ENCODE peak calls at places on chromosomes 5 and 9, in six cellular contexts. One of them, this sample, is unnamed.
A peak's percentile ranks its signal among the peaks of the same experiment; 100 is the strongest.

GRCh38 chr9:134833294-134833880 is 47.2 kb upstream of the FCN2 start:
- DNase-seq in A673: no peak
- DNase-seq in MM.1S: no peak
- DNase-seq in GM12878: no peak
- DNase-seq in astrocyte: no peak
- DNase-seq in PC-3: no peak
- DNase-seq in this sample: peak; percentile 52

GRCh38 chr5:7501066-7501465 is 105.1 kb downstream of the ADCY2 start:
- DNase-seq in A673: no peak
- DNase-seq in MM.1S: no peak
- DNase-seq in GM12878: no peak
- DNase-seq in astrocyte: no peak
- DNase-seq in PC-3: no peak
- DNase-seq in this sample: no peak

GRCh38 chr5:37668524-37669047 is 171.3 kb downstream of the GDNF start:
- DNase-seq in A673: peak; percentile 72
- DNase-seq in MM.1S: no peak
- DNase-seq in GM12878: no peak
- DNase-seq in astrocyte: peak; percentile 100
- DNase-seq in PC-3: peak; percentile 99
- DNase-seq in this sample: no peak

GRCh38 chr9:133396952-133397351 is 20.8 kb downstream of the STKLD1 start:
- DNase-seq in A673: no peak
- DNase-seq in MM.1S: no peak
- DNase-seq in GM12878: no peak
- DNase-seq in astrocyte: no peak
- DNase-seq in PC-3: peak; percentile 23
- DNase-seq in this sample: peak; percentile 72

GRCh38 chr5:71891856-71892255 is 172.8 kb downstream of the CARTPT start:
- DNase-seq in A673: no peak
- DNase-seq in MM.1S: no peak
- DNase-seq in GM12878: no peak
- DNase-seq in astrocyte: peak; percentile 35
- DNase-seq in PC-3: no peak
- DNase-seq in this sample: peak; percentile 20

GRCh38 chr9:28810375-28811075 is 1237.2 kb upstream of the C9orf72 start:
- DNase-seq in A673: peak; percentile 82
- DNase-seq in MM.1S: no peak
- DNase-seq in GM12878: no peak
- DNase-seq in astrocyte: peak; percentile 20
- DNase-seq in PC-3: peak; percentile 79
- DNase-seq in this sample: no peak

GRCh38 chr5:125011419-125011818 is 265.0 kb upstream of the ZNF608 start:
- DNase-seq in A673: no peak
- DNase-seq in MM.1S: no peak
- DNase-seq in GM12878: no peak
- DNase-seq in astrocyte: no peak
- DNase-seq in PC-3: peak; percentile 75
- DNase-seq in this sample: no peak

GRCh38 chr5:133364916-133365315 is 247.4 kb downstream of the FSTL4 start:
- DNase-seq in A673: no peak
- DNase-seq in MM.1S: no peak
- DNase-seq in GM12878: no peak
- DNase-seq in astrocyte: no peak
- DNase-seq in PC-3: no peak
- DNase-seq in this sample: no peak

GRCh38 chr9:34627716-34628655 is 880 bp downstream of the ARID3C start:
- DNase-seq in A673: no peak
- DNase-seq in MM.1S: no peak
- DNase-seq in GM12878: no peak
- DNase-seq in astrocyte: no peak
- DNase-seq in PC-3: no peak
- DNase-seq in this sample: no peak

GRCh38 chr9:32376295-32376694 is 8.1 kb upstream of the ACO1 start:
- DNase-seq in A673: no peak
- DNase-seq in MM.1S: peak; percentile 12
- DNase-seq in GM12878: no peak
- DNase-seq in astrocyte: no peak
- DNase-seq in PC-3: no peak
- DNase-seq in this sample: no peak

GRCh38 chr9:32380944-32381343 is 3.5 kb upstream of the ACO1 start:
- DNase-seq in A673: no peak
- DNase-seq in MM.1S: no peak
- DNase-seq in GM12878: no peak
- DNase-seq in astrocyte: no peak
- DNase-seq in PC-3: no peak
- DNase-seq in this sample: no peak

GRCh38 chr9:32378993-32379729 is 5.3 kb upstream of the ACO1 start:
- DNase-seq in A673: peak; percentile 86
- DNase-seq in MM.1S: peak; percentile 79
- DNase-seq in GM12878: peak; percentile 44
- DNase-seq in astrocyte: peak; percentile 54
- DNase-seq in PC-3: peak; percentile 81
- DNase-seq in this sample: peak; percentile 80

GRCh38 chr9:32382582-32383320 is 1.7 kb upstream of the ACO1 start:
- DNase-seq in A673: no peak
- DNase-seq in MM.1S: no peak
- DNase-seq in GM12878: no peak
- DNase-seq in astrocyte: no peak
- DNase-seq in PC-3: no peak
- DNase-seq in this sample: no peak

GRCh38 chr9:32378496-32378895 is 5.9 kb upstream of the ACO1 start:
- DNase-seq in A673: peak; percentile 81
- DNase-seq in MM.1S: peak; percentile 79
- DNase-seq in GM12878: peak; percentile 40
- DNase-seq in astrocyte: peak; percentile 60
- DNase-seq in PC-3: peak; percentile 69
- DNase-seq in this sample: peak; percentile 79
- TF ChIP-seq CTCF in A673: peak; percentile 86
- TF ChIP-seq CTCF in MM.1S: peak; percentile 90
- TF ChIP-seq CTCF in GM12878: peak; percentile 82
- TF ChIP-seq CTCF in astrocyte: peak; percentile 91
- TF ChIP-seq CTCF in PC-3: peak; percentile 84
- TF ChIP-seq CTCF in this sample: peak; percentile 86

GRCh38 chr5:58241383-58241782 is 218.5 kb downstream of the PLK2 start:
- DNase-seq in A673: no peak
- DNase-seq in MM.1S: no peak
- DNase-seq in GM12878: no peak
- DNase-seq in astrocyte: no peak
- DNase-seq in PC-3: peak; percentile 36
- DNase-seq in this sample: no peak
- TF ChIP-seq EZH2 in A673: no peak
- TF ChIP-seq EZH2 in MM.1S: no peak
- TF ChIP-seq EZH2 in GM12878: no peak
- TF ChIP-seq EZH2 in astrocyte: no peak
- TF ChIP-seq EZH2 in PC-3: no peak
- TF ChIP-seq EZH2 in this sample: no peak

DNA sequence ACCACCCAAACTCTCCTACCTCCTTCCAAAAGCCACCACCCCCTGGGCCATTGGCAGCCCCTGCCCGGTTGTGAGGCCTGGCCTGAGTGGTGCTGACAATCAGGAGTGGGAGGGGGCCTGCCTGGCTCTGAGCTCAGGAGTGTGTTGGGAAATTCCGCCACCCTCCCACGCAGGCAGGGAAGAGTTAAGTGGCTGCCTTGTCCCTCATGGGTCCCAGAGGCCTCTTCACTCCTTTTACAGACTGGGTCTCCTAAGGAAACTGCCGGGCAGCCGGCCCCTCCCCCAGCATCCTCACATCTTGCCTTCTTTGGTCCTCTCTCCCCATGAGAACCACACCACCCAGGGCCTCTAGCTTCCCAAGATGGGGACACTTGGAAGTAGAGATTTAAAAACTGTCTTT is 47.3 kb downstream of the PPARGC1B start:
- DNase-seq in A673: peak; percentile 19
- DNase-seq in MM.1S: no peak
- DNase-seq in GM12878: no peak
- DNase-seq in astrocyte: no peak
- DNase-seq in PC-3: no peak
- DNase-seq in this sample: peak; percentile 31
- H3K4me1 ChIP-seq in A673: no peaks in the 10 kb centered on the region
- H3K4me1 ChIP-seq in MM.1S: peaks cover 59% of the 10 kb centered on the region
- H3K4me1 ChIP-seq in GM12878: peaks cover 69% of the 10 kb centered on the region
- H3K4me1 ChIP-seq in astrocyte: peaks cover under 1% of the 10 kb centered on the region
- H3K4me1 ChIP-seq in PC-3: peaks cover 19% of the 10 kb centered on the region
- H3K4me1 ChIP-seq in this sample: peaks cover 14% of the 10 kb centered on the region

GRCh38 chr9:32966036-32966435 is 35.4 kb downstream of the APTX start:
- DNase-seq in A673: peak; percentile 50
- DNase-seq in MM.1S: no peak
- DNase-seq in GM12878: no peak
- DNase-seq in astrocyte: peak; percentile 31
- DNase-seq in PC-3: no peak
- DNase-seq in this sample: no peak

GRCh38 chr9:32970554-32970953 is 30.9 kb downstream of the APTX start:
- DNase-seq in A673: no peak
- DNase-seq in MM.1S: no peak
- DNase-seq in GM12878: no peak
- DNase-seq in astrocyte: no peak
- DNase-seq in PC-3: no peak
- DNase-seq in this sample: no peak

GRCh38 chr9:32969270-32969669 is 32.2 kb downstream of the APTX start:
- DNase-seq in A673: no peak
- DNase-seq in MM.1S: no peak
- DNase-seq in GM12878: no peak
- DNase-seq in astrocyte: peak; percentile 69
- DNase-seq in PC-3: no peak
- DNase-seq in this sample: no peak

GRCh38 chr9:32968101-32969011 is 33.1 kb downstream of the APTX start:
- DNase-seq in A673: peak; percentile 57
- DNase-seq in MM.1S: peak; percentile 66
- DNase-seq in GM12878: no peak
- DNase-seq in astrocyte: no peak
- DNase-seq in PC-3: peak; percentile 67
- DNase-seq in this sample: peak; percentile 64
- TF ChIP-seq CTCF in A673: peak; percentile 83
- TF ChIP-seq CTCF in MM.1S: peak; percentile 75
- TF ChIP-seq CTCF in GM12878: peak; percentile 61
- TF ChIP-seq CTCF in astrocyte: peak; percentile 95
- TF ChIP-seq CTCF in PC-3: peak; percentile 79
- TF ChIP-seq CTCF in this sample: peak; percentile 94

DNA sequence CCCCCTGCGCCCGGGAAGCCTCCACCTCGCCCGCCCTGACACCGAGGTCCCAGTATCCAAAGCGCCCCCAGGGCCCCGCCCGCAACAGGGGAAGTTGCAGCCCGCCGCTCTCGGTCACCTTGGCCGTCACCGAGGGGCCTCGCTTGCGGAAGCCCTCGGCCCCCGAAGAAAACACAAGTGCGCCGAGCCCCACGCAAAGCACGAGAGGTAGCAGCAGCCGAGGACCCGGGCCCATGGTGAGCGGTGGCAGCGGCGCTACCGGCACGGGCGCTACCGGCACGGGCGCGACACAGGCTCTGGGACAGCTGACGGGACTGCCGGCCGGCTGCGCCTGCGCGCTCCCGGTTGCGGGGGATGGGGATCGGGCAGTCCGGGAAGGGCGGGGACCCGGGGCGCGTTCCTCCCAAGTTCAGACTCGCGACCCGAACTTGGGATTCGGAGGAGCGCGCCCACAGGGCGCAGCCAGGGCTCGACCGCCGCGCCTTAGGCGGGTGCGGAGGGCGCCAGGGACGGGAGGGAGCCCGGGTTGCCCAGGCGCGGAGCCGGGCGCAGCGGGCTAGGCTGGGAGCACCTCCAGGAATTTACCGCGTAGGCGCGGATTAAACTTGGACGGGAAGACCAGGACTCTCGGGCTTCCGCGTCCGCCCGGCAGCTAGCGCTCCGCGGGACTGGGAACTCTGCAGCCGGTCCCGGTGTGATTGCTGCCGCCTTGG is at the start of gene PPIC:
- DNase-seq in A673: peak; percentile 49
- DNase-seq in MM.1S: peak; percentile 27
- DNase-seq in GM12878: no peak
- DNase-seq in astrocyte: peak; percentile 69
- DNase-seq in PC-3: peak; percentile 73
- DNase-seq in this sample: peak; percentile 77
- TF ChIP-seq EZH2 in A673: peak; percentile 54
- TF ChIP-seq EZH2 in MM.1S: no peak
- TF ChIP-seq EZH2 in GM12878: no peak
- TF ChIP-seq EZH2 in astrocyte: no peak
- TF ChIP-seq EZH2 in PC-3: no peak
- TF ChIP-seq EZH2 in this sample: peak; percentile 79

GRCh38 chr5:141519605-141520288 is 30.9 kb downstream of the PCDHGC5 start:
- DNase-seq in A673: no peak
- DNase-seq in MM.1S: no peak
- DNase-seq in GM12878: no peak
- DNase-seq in astrocyte: no peak
- DNase-seq in PC-3: no peak
- DNase-seq in this sample: no peak
- H3K4me1 ChIP-seq in A673: peaks cover 73% of the 10 kb centered on the region
- H3K4me1 ChIP-seq in MM.1S: peaks cover 44% of the 10 kb centered on the region
- H3K4me1 ChIP-seq in GM12878: peaks cover 20% of the 10 kb centered on the region
- H3K4me1 ChIP-seq in astrocyte: peaks cover 42% of the 10 kb centered on the region
- H3K4me1 ChIP-seq in PC-3: peaks cover 45% of the 10 kb centered on the region
- H3K4me1 ChIP-seq in this sample: peaks cover 41% of the 10 kb centered on the region

GRCh38 chr5:10737880-10738279 is 23.2 kb downstream of the DAP start:
- DNase-seq in A673: no peak
- DNase-seq in MM.1S: no peak
- DNase-seq in GM12878: no peak
- DNase-seq in astrocyte: no peak
- DNase-seq in PC-3: no peak
- DNase-seq in this sample: no peak

GRCh38 chr5:10740384-10740783 is 20.6 kb downstream of the DAP start:
- DNase-seq in A673: no peak
- DNase-seq in MM.1S: no peak
- DNase-seq in GM12878: no peak
- DNase-seq in astrocyte: no peak
- DNase-seq in PC-3: no peak
- DNase-seq in this sample: no peak

GRCh38 chr5:10745133-10745532 is 15.9 kb downstream of the DAP start:
- DNase-seq in A673: no peak
- DNase-seq in MM.1S: no peak
- DNase-seq in GM12878: no peak
- DNase-seq in astrocyte: no peak
- DNase-seq in PC-3: no peak
- DNase-seq in this sample: no peak

GRCh38 chr5:10744681-10745080 is 16.4 kb downstream of the DAP start:
- DNase-seq in A673: no peak
- DNase-seq in MM.1S: no peak
- DNase-seq in GM12878: no peak
- DNase-seq in astrocyte: no peak
- DNase-seq in PC-3: no peak
- DNase-seq in this sample: no peak

DNA sequence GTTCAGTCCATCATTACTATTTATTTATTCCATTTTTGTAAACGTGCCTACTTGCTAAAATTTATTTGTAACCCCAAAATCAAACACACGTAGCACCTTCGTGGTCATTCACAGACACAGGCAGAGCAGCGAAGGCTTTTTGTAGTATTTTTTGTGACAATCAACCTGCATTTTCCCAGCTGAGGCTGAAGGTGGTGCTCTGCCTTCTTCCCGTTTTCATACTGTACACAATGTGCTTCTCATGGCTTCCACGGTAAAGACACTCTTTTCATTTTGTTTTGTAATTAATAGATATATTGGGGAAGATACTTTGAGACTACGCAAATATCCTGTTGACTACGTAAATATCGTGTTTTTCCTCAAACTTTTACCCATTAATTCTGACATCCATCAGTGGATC is 19.4 kb downstream of the DAP start:
- DNase-seq in A673: no peak
- DNase-seq in MM.1S: no peak
- DNase-seq in GM12878: no peak
- DNase-seq in astrocyte: no peak
- DNase-seq in PC-3: no peak
- DNase-seq in this sample: no peak
- TF ChIP-seq CTCF in A673: no peak
- TF ChIP-seq CTCF in MM.1S: no peak
- TF ChIP-seq CTCF in GM12878: no peak
- TF ChIP-seq CTCF in astrocyte: peak; percentile 17
- TF ChIP-seq CTCF in PC-3: peak; percentile 64
- TF ChIP-seq CTCF in this sample: peak; percentile 15

GRCh38 chr5:73436535-73437125 is 11.9 kb downstream of the FOXD1 start:
- DNase-seq in A673: no peak
- DNase-seq in MM.1S: no peak
- DNase-seq in GM12878: no peak
- DNase-seq in astrocyte: no peak
- DNase-seq in PC-3: no peak
- DNase-seq in this sample: no peak
- TF ChIP-seq EZH2 in A673: no peak
- TF ChIP-seq EZH2 in MM.1S: no peak
- TF ChIP-seq EZH2 in GM12878: no peak
- TF ChIP-seq EZH2 in astrocyte: peak; percentile 38
- TF ChIP-seq EZH2 in PC-3: no peak
- TF ChIP-seq EZH2 in this sample: peak; percentile 73